ENCODE peak calls at places on chromosomes 11 and 22, in seven cellular contexts. O, B, N, M, J, L and C are unnamed samples.

GRCh38 chr22:45612451-45612901 is 59.2 kb upstream of the ATXN10 start:
- DNase-seq in M (no peak), N (no peak), L (no peak), J (no peak), O (no peak), B (no peak), C (no peak)

GRCh38 chr11:102615077-102615893 is 9.8 kb downstream of the MMP20 start:
- DNase-seq in N (no peak), M (no peak), B (no peak), O (no peak), J (peak; percentile 82), L (no peak), C (no peak)

GRCh38 chr11:99117603-99118002 is 96.9 kb downstream of the CNTN5 start:
- DNase-seq in N (no peak), J (no peak), M (no peak), B (no peak), O (no peak), L (no peak), C (no peak)

GRCh38 chr11:92752122-92752521 is 217.3 kb upstream of the MTNR1B start:
- DNase-seq in M (no peak), L (no peak), N (no peak), B (no peak), O (no peak), J (no peak), C (no peak)

GRCh38 chr11:58600510-58600909 is 21.6 kb downstream of the ZFP91 start:
- DNase-seq in L (no peak), J (no peak), O (no peak), N (no peak), B (no peak), M (no peak), C (no peak)

GRCh38 chr11:26344647-26345046 is 12.7 kb downstream of the ANO3 start:
- DNase-seq in J (no peak), N (no peak), L (no peak), O (no peak), B (no peak), M (no peak), C (no peak)

GRCh38 chr11:12253843-12254281 is 123.5 kb upstream of the PARVA start:
- DNase-seq in N (no peak), L (no peak), J (peak; percentile 47), O (no peak), B (no peak), M (no peak), C (no peak)

GRCh38 chr11:47469411-47470179 is 20.7 kb upstream of the RAPSN start:
- DNase-seq in N (no peak), O (no peak), B (no peak), L (no peak), M (no peak), J (no peak), C (no peak)

GRCh38 chr11:31968774-31969433 is 122.0 kb upstream of the RCN1 start:
- DNase-seq in M (no peak), J (no peak), O (no peak), B (peak; percentile 62), N (no peak), L (no peak), C (peak; percentile 32)

GRCh38 chr22:19121631-19122142 is 525 bp downstream of the DGCR2 start:
- DNase-seq in O (no peak), J (no peak), B (peak; percentile 77), M (peak; percentile 98), N (no peak), L (no peak), C (no peak)

GRCh38 chr11:119374632-119375394 is 6.7 kb downstream of the USP2 start:
- DNase-seq in O (no peak), N (no peak), L (no peak), B (peak; percentile 90), J (no peak), M (peak; percentile 57), C (no peak)

GRCh38 chr11:15913261-15913660 is 443.1 kb downstream of the SOX6 start:
- DNase-seq in L (no peak), J (no peak), M (no peak), B (no peak), O (no peak), N (no peak), C (no peak)

GRCh38 chr11:62547691-62548281 is 1.2 kb upstream of the AHNAK start:
- DNase-seq in B (no peak), L (no peak), M (no peak), N (no peak), J (peak; percentile 81), O (no peak), C (no peak)

DNA sequence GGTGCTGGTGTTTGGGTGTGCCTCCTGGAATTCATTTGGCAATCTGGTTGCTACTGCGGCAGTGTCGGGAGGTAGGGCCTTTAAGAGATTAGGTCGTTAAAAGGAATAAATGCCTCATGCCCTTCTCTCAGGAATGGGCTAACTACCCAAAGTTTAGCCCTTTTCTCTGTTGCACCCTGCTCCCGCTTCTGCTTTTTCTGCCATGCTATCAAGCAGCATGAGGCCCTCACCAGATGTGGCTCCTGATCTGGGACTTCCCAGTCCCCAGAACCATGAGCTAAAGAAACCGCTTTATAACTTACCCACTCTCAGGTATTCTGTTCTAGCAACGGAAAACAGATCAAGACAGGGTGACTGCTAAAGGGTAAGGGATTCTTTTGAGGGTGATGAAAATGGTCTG is 6.3 kb downstream of the EIF3D start:
- DNase-seq in L (no peak), N (no peak), J (no peak), B (no peak), O (no peak), M (no peak), C (no peak)
- H3K4me3 ChIP-seq in L (no peak overlapping the region), N (no peak overlapping the region), J (no peak overlapping the region), B (no peak overlapping the region), O (no peak overlapping the region), M (no peak overlapping the region), C (no peak overlapping the region)

GRCh38 chr11:19498986-19499669 is 213.5 kb upstream of the NAV2 start:
- DNase-seq in M (no peak), J (no peak), L (no peak), N (no peak), O (no peak), B (no peak), C (no peak)

GRCh38 chr11:19502691-19503253 is 209.9 kb upstream of the NAV2 start:
- DNase-seq in L (no peak), M (no peak), O (no peak), B (no peak), J (no peak), N (no peak), C (no peak)

GRCh38 chr11:19499999-19500398 is 212.6 kb upstream of the NAV2 start:
- DNase-seq in N (no peak), J (no peak), B (no peak), L (no peak), M (no peak), O (no peak), C (no peak)
- TF ChIP-seq SIN3A in N (no peak), J (no peak), B (no peak), L (no peak), M (no peak), O (no peak), C (no peak)

GRCh38 chr11:122695076-122695620 is 39.6 kb downstream of the UBASH3B start:
- DNase-seq in L (no peak), J (no peak), N (no peak), O (no peak), B (no peak), M (no peak), C (no peak)
- H3K27me3 ChIP-seq in L (peaks cover 3% of the 10 kb centered on the region), J (no peaks in the 10 kb centered on the region), N (no peaks in the 10 kb centered on the region), O (no peaks in the 10 kb centered on the region), B (no peaks in the 10 kb centered on the region), M (peaks cover 27% of the 10 kb centered on the region), C (no peaks in the 10 kb centered on the region)

GRCh38 chr22:31105282-31105929 is 2.0 kb downstream of the SELENOM start:
- DNase-seq in J (no peak), M (no peak), O (no peak), B (no peak), L (no peak), N (no peak), C (no peak)
- H3K4me3 ChIP-seq in J (no peak overlapping the region), M (no peak overlapping the region), O (no peak overlapping the region), B (no peak overlapping the region), L (no peak overlapping the region), N (peak overlapping the region; percentile 46), C (no peak overlapping the region)

GRCh38 chr22:42613869-42614268 is 814 bp downstream of the POLDIP3 start:
- DNase-seq in B (no peak), O (no peak), N (no peak), J (no peak), M (no peak), L (no peak), C (no peak)
- TF ChIP-seq SIN3A in B (no peak), O (no peak), N (no peak), J (no peak), M (no peak), L (peak; percentile 48), C (no peak)

DNA sequence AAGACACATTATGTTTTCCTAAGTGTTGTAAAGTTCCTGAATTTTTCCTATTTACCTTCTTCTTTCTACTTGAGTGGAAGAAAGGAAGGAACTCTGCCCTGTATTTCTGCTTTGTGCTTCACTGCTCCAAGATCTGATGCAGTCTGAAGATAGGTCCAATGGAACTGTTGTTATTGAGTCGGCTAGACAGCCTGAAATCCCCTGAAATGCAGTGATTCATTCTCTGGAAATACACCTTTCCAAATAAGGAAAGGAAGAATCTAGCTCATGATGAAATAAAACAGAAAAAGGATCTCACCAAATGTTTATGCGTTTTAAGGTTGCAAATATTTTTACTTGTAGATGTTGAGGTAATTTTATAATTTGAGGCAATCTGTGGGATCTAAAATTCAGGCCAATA is 322.8 kb downstream of the GUCY1A2 start:
- DNase-seq in B (no peak), O (no peak), L (no peak), M (no peak), J (no peak), N (no peak), C (no peak)
- H3K27me3 ChIP-seq in B (no peaks in the 10 kb centered on the region), O (no peaks in the 10 kb centered on the region), L (no peaks in the 10 kb centered on the region), M (no peaks in the 10 kb centered on the region), J (no peaks in the 10 kb centered on the region), N (no peaks in the 10 kb centered on the region), C (no peaks in the 10 kb centered on the region)

DNA sequence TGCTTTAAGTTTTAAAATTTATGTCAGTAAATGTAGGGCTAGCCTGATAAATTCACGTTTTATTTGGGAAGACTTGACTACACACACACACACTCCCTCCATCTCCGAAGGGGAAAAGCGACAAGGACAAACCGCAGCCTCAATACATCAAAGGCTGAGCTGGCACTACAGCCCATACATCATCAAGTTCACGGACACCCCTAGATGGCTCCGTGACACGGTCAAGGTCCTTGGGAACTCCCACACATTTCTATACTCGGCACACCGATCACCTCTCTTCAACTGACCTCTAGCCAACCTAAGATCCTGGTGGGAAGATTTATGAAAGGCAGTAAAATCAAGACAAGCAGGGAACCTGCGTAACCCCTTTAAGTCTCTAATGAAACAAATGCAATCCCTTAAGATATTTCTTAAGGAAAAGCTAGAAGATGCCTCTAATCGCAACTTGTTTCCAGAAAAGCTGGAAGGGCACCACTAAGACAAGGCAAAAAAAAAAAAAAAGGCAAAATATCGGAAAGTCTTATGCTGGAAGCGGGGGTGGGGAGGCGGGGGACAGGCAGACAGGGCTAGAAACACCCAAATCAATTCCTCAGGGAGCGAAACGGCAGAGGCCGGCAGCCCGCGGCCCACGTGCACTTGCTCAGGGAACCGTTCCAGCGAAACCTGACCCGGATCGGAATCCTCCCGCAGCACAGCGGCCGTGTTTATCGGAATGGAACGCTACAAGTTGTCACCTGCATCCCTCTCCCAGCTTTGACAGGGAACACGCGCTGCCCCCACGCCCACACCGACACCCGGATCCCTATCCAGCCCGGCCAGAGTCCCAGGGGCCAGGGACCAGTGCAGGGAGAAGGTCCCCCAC is 1.5 kb downstream of the ARHGAP20 start:
- DNase-seq in M (no peak), O (no peak), B (peak; percentile 47), L (no peak), N (no peak), J (peak; percentile 9), C (no peak)
- H3K4me3 ChIP-seq in M (no peak overlapping the region), O (no peak overlapping the region), B (peak overlapping the region; percentile 58), L (no peak overlapping the region), N (peak overlapping the region; percentile 78), J (no peak overlapping the region), C (peak overlapping the region; percentile 40)

GRCh38 chr11:1631066-1631568 is 1.5 kb downstream of the KRTAP5-5 start:
- DNase-seq in B (no peak), J (no peak), M (no peak), O (no peak), N (no peak), L (no peak), C (no peak)
- TF ChIP-seq SIN3A in B (no peak), J (no peak), M (no peak), O (no peak), N (no peak), L (no peak), C (no peak)